ENCODE peak calls at places on chromosome 12, in four cellular contexts. H, Z, W and R are unnamed samples.

GRCh38 chr12:127083028-127083949 is 1183.7 kb upstream of the TMEM132C start:
- DNase-seq in W (peak; percentile 88), H (no peak), Z (no peak), R (no peak)

GRCh38 chr12:65823481-65824313 is 586 bp upstream of the HMGA2 start:
- DNase-seq in H (peak; percentile 67), Z (peak; percentile 89), W (peak; percentile 89), R (no peak)

GRCh38 chr12:123141615-123142517 is 9.0 kb downstream of the PITPNM2 start:
- DNase-seq in H (peak; percentile 84), Z (peak; percentile 67), W (peak; percentile 91), R (peak; percentile 47)

GRCh38 chr12:8011331-8011730 is 21.2 kb upstream of the FOXJ2 start:
- DNase-seq in W (peak; percentile 28), Z (no peak), H (no peak), R (no peak)

GRCh38 chr12:128808651-128809050 is 15.1 kb downstream of the SLC15A4 start:
- DNase-seq in Z (no peak), W (no peak), H (peak; percentile 44), R (no peak)

GRCh38 chr12:26817183-26817591 is 15.8 kb downstream of the ITPR2 start:
- DNase-seq in Z (no peak), H (no peak), W (no peak), R (no peak)

GRCh38 chr12:65741662-65742480 is 82.4 kb upstream of the HMGA2 start:
- DNase-seq in H (no peak), Z (peak; percentile 96), W (peak; percentile 79), R (no peak)

GRCh38 chr12:85280138-85280983 is at the start of gene ALX1:
- DNase-seq in Z (peak; percentile 97), H (no peak), W (peak; percentile 50), R (no peak)

GRCh38 chr12:27733052-27733656 is 22.5 kb downstream of the MRPS35 start:
- DNase-seq in Z (peak; percentile 58), W (peak; percentile 66), H (no peak), R (no peak)

GRCh38 chr12:31118347-31118830 is 44.7 kb downstream of the DDX11 start:
- DNase-seq in W (no peak), H (no peak), Z (peak; percentile 79), R (no peak)

GRCh38 chr12:20212658-20213387 is 155.5 kb upstream of the PDE3A start:
- DNase-seq in H (peak; percentile 93), W (peak; percentile 100), Z (peak; percentile 92), R (peak; percentile 53)

GRCh38 chr12:91219511-91219910 is 36.9 kb upstream of the DCN start:
- DNase-seq in H (peak; percentile 54), W (peak; percentile 80), Z (no peak), R (no peak)

GRCh38 chr12:122190842-122191668 is 8.1 kb downstream of the LRRC43 start:
- DNase-seq in Z (peak; percentile 98), H (no peak), W (peak; percentile 68), R (no peak)

GRCh38 chr12:44227601-44228000 is 391.7 kb downstream of the TMEM117 start:
- DNase-seq in H (no peak), Z (no peak), W (peak; percentile 5), R (no peak)

GRCh38 chr12:48750769-48751356 is 34.4 kb upstream of the CCNT1 start:
- DNase-seq in W (peak; percentile 64), Z (no peak), H (no peak), R (no peak)

GRCh38 chr12:48084066-48084465 is 21.8 kb downstream of the SENP1 start:
- DNase-seq in W (peak; percentile 58), H (no peak), Z (no peak), R (no peak)

GRCh38 chr12:64824500-64825142 is at the start of gene TBC1D30:
- DNase-seq in H (no peak), W (peak; percentile 45), Z (peak; percentile 81), R (no peak)

GRCh38 chr12:57216014-57216891 is at the start of gene NXPH4:
- DNase-seq in H (no peak), W (peak; percentile 54), Z (peak; percentile 91), R (no peak)

GRCh38 chr12:106759526-106760183 is 14.8 kb upstream of the RIC8B start:
- DNase-seq in W (peak; percentile 15), H (peak; percentile 72), Z (no peak), R (no peak)

GRCh38 chr12:109944975-109945374 is 44.9 kb downstream of the TCHP start:
- DNase-seq in W (no peak), H (no peak), Z (peak; percentile 94), R (no peak)

GRCh38 chr12:124231980-124232653 is 62.8 kb upstream of the RFLNA start:
- DNase-seq in H (no peak), W (no peak), Z (no peak), R (no peak)

GRCh38 chr12:71159260-71159659 is 1.5 kb upstream of the TSPAN8 start:
- DNase-seq in Z (no peak), H (no peak), W (no peak), R (no peak)

GRCh38 chr12:20946732-20947131 is 136.2 kb downstream of the SLCO1B3 start:
- DNase-seq in Z (peak; percentile 83), W (peak; percentile 40), H (no peak), R (no peak)

GRCh38 chr12:29519585-29520182 is 22.2 kb upstream of the OVCH1 start:
- DNase-seq in Z (peak; percentile 70), H (no peak), W (peak; percentile 56), R (no peak)

GRCh38 chr12:50302686-50303085 is 19.4 kb upstream of the LIMA1 start:
- DNase-seq in H (no peak), Z (no peak), W (peak; percentile 78), R (no peak)